ENCODE peak calls at places on chromosomes 16 and 17, in eight cellular contexts. O, R, N, W, I, L, V and K are unnamed samples.
A peak's percentile ranks its signal among the peaks of the same experiment; 100 is the strongest.

GRCh38 chr16:48561960-48562393 is 48.0 kb downstream of the N4BP1 start:
- DNase-seq in O (no peak), R (no peak), N (no peak), W (no peak), I (no peak), L (no peak), V (no peak), K (no peak)

GRCh38 chr17:37461668-37462067 is 28.0 kb upstream of the DUSP14 start:
- DNase-seq in O (no peak), R (no peak), N (no peak), W (no peak), I (no peak), L (no peak), V (no peak), K (no peak)

GRCh38 chr16:56732832-56733231 is 2.9 kb downstream of the NUP93 start:
- DNase-seq in O (no peak), R (no peak), N (no peak), W (no peak), I (no peak), L (no peak), V (peak; percentile 52), K (no peak)

GRCh38 chr17:37280841-37281240 is 94.9 kb upstream of the C17orf78 start:
- DNase-seq in O (no peak), R (no peak), N (no peak), W (no peak), I (no peak), L (no peak), V (no peak), K (no peak)

GRCh38 chr16:54135361-54136275 is 151.0 kb downstream of the IRX3 start:
- DNase-seq in O (peak; percentile 33), R (no peak), N (peak; percentile 4), W (no peak), I (no peak), L (peak; percentile 67), V (no peak), K (no peak)

GRCh38 chr16:71474864-71475263 is 12.8 kb upstream of the ZNF23 start:
- DNase-seq in O (no peak), R (peak; percentile 75), N (no peak), W (no peak), I (no peak), L (peak; percentile 87), V (no peak), K (no peak)

GRCh38 chr17:42659079-42659931 is at the start of gene TUBG2:
- DNase-seq in O (no peak), R (peak; percentile 87), N (peak; percentile 94), W (peak; percentile 85), I (peak; percentile 86), L (peak; percentile 99), V (peak; percentile 90), K (no peak)

GRCh38 chr16:2001456-2002355 is 7.9 kb downstream of the ZNF598 start:
- DNase-seq in O (no peak), R (no peak), N (no peak), W (no peak), I (no peak), L (no peak), V (no peak), K (no peak)

GRCh38 chr16:11370084-11370931 is 25.0 kb downstream of the RMI2 start:
- DNase-seq in O (no peak), R (no peak), N (no peak), W (no peak), I (no peak), L (no peak), V (peak; percentile 71), K (no peak)

GRCh38 chr16:89378947-89379771 is 111.2 kb downstream of the ANKRD11 start:
- DNase-seq in O (no peak), R (no peak), N (no peak), W (no peak), I (no peak), L (peak; percentile 52), V (no peak), K (no peak)

GRCh38 chr17:6927290-6927844 is 68.5 kb upstream of the ALOX12 start:
- DNase-seq in O (no peak), R (no peak), N (no peak), W (peak; percentile 28), I (no peak), L (peak; percentile 40), V (no peak), K (no peak)

GRCh38 chr17:5580367-5580766 is 3.9 kb downstream of the NLRP1 start:
- DNase-seq in O (no peak), R (no peak), N (no peak), W (no peak), I (no peak), L (peak; percentile 48), V (no peak), K (no peak)

GRCh38 chr16:3957344-3957980 is 76.9 kb upstream of the CREBBP start:
- DNase-seq in O (no peak), R (no peak), N (no peak), W (no peak), I (no peak), L (no peak), V (no peak), K (no peak)

GRCh38 chr17:50904522-50905459 is 38.6 kb upstream of the TOB1 start:
- DNase-seq in O (no peak), R (no peak), N (no peak), W (no peak), I (no peak), L (no peak), V (no peak), K (no peak)

GRCh38 chr16:88975511-88976061 is 1.4 kb downstream of the CBFA2T3 start:
- DNase-seq in O (no peak), R (no peak), N (no peak), W (no peak), I (no peak), L (no peak), V (no peak), K (no peak)

GRCh38 chr17:19867094-19867653 is 562 bp downstream of the ULK2 start:
- DNase-seq in O (no peak), R (peak; percentile 65), N (peak; percentile 81), W (peak; percentile 74), I (peak; percentile 58), L (peak; percentile 85), V (peak; percentile 72), K (no peak)

GRCh38 chr17:72031219-72031906 is 89.5 kb upstream of the SOX9 start:
- DNase-seq in O (no peak), R (no peak), N (no peak), W (peak; percentile 50), I (no peak), L (no peak), V (no peak), K (no peak)

GRCh38 chr17:36972186-36972686 is 23.5 kb downstream of the AATF start:
- DNase-seq in O (no peak), R (no peak), N (no peak), W (peak; percentile 3), I (no peak), L (no peak), V (no peak), K (no peak)

GRCh38 chr17:78884148-78884870 is 18.7 kb downstream of the CEP295NL start:
- DNase-seq in O (no peak), R (no peak), N (no peak), W (no peak), I (no peak), L (peak; percentile 43), V (no peak), K (no peak)

GRCh38 chr16:66357523-66357928 is 9.0 kb upstream of the CDH5 start:
- DNase-seq in O (no peak), R (peak; percentile 76), N (peak; percentile 84), W (peak; percentile 87), I (peak; percentile 65), L (peak; percentile 91), V (peak; percentile 39), K (no peak)

GRCh38 chr16:31464781-31465260 is 5.5 kb downstream of the ARMC5 start:
- DNase-seq in O (no peak), R (no peak), N (no peak), W (no peak), I (no peak), L (no peak), V (no peak), K (no peak)

GRCh38 chr16:8611886-8612595 is 9.5 kb upstream of the METTL22 start:
- DNase-seq in O (no peak), R (no peak), N (no peak), W (peak; percentile 50), I (no peak), L (no peak), V (no peak), K (no peak)

GRCh38 chr17:79085921-79086551 is 11.4 kb downstream of the ENGASE start:
- DNase-seq in O (no peak), R (no peak), N (no peak), W (no peak), I (no peak), L (no peak), V (no peak), K (no peak)

GRCh38 chr17:28244446-28244845 is 74.6 kb upstream of the TMEM97 start:
- DNase-seq in O (no peak), R (no peak), N (no peak), W (no peak), I (no peak), L (no peak), V (no peak), K (no peak)

GRCh38 chr16:57147381-57148191 is 38.3 kb downstream of the PSME3IP1 start:
- DNase-seq in O (peak; percentile 52), R (no peak), N (no peak), W (peak; percentile 90), I (no peak), L (peak; percentile 69), V (peak; percentile 40), K (no peak)

GRCh38 chr16:13793788-13794461 is 126.0 kb upstream of the ERCC4 start:
- DNase-seq in O (no peak), R (no peak), N (no peak), W (no peak), I (no peak), L (no peak), V (no peak), K (no peak)

GRCh38 chr16:85229869-85230416 is 117.7 kb upstream of the CIBAR2 start:
- DNase-seq in O (no peak), R (no peak), N (no peak), W (no peak), I (no peak), L (no peak), V (no peak), K (no peak)

GRCh38 chr16:66437391-66437945 is 10.4 kb downstream of the BEAN1 start:
- DNase-seq in O (no peak), R (no peak), N (no peak), W (no peak), I (no peak), L (no peak), V (no peak), K (no peak)

GRCh38 chr17:75315541-75316243 is 26.5 kb upstream of the SLC25A19 start:
- DNase-seq in O (no peak), R (no peak), N (no peak), W (no peak), I (no peak), L (peak; percentile 51), V (peak; percentile 79), K (no peak)

GRCh38 chr17:17561408-17562144 is 29.9 kb downstream of the PEMT start:
- DNase-seq in O (no peak), R (no peak), N (no peak), W (no peak), I (no peak), L (peak; percentile 65), V (no peak), K (no peak)

GRCh38 chr16:81647527-81647926 is 131.6 kb upstream of the PLCG2 start:
- DNase-seq in O (no peak), R (peak; percentile 47), N (peak; percentile 67), W (no peak), I (no peak), L (peak; percentile 84), V (no peak), K (peak; percentile 36)

GRCh38 chr17:79797492-79798295 is 817 bp upstream of the CBX8 start:
- DNase-seq in O (no peak), R (no peak), N (peak; percentile 56), W (peak; percentile 58), I (no peak), L (no peak), V (peak; percentile 41), K (no peak)

GRCh38 chr17:67891481-67892119 is 66.3 kb downstream of the BPTF start:
- DNase-seq in O (no peak), R (peak; percentile 19), N (peak; percentile 68), W (peak; percentile 62), I (no peak), L (peak; percentile 77), V (no peak), K (no peak)